ENCODE peak calls at places on chromosomes 5 and 9, in nine cellular contexts. V is mesothelial cell of epicardium, Z is ovary, A is foreskin keratinocyte, X is adrenal gland, B is kidney, L is endothelial cell of umbilical vein, R is A549, O is CD14-positive monocyte. C is an unnamed sample.

GRCh38 chr9:4297151-4297794 is 2.6 kb downstream of the GLIS3 start:
- DNase-seq in V (no peak), Z (peak), X (peak), B (peak), L (peak), O (peak), A (peak), R (peak), C (no peak)

GRCh38 chr5:131242728-131243255 is 21.1 kb upstream of the CDC42SE2 start:
- DNase-seq in R (no peak), V (no peak), L (peak), X (no peak), B (no peak), O (no peak), Z (no peak), A (peak), C (no peak)

GRCh38 chr9:98795295-98795955 is 930 bp downstream of the ANKS6 start:
- DNase-seq in O (no peak), V (no peak), B (no peak), L (no peak), Z (no peak), A (no peak), R (no peak), X (no peak), C (no peak)

GRCh38 chr5:1521671-1522600 is 1.8 kb downstream of the LPCAT1 start:
- DNase-seq in O (peak), X (peak), Z (peak), V (peak), L (peak), A (no peak), B (peak), R (no peak), C (peak)

GRCh38 chr5:3310551-3311340 is 284.9 kb upstream of the IRX1 start:
- DNase-seq in R (no peak), X (no peak), V (peak), Z (no peak), L (no peak), A (peak), B (peak), O (no peak), C (no peak)

GRCh38 chr5:54229041-54229780 is 81.2 kb downstream of the ARL15 start:
- DNase-seq in R (peak), L (peak), A (peak), O (no peak), Z (peak), B (peak), X (peak), V (peak), C (peak)

GRCh38 chr5:37756248-37756647 is 83.6 kb downstream of the GDNF start:
- DNase-seq in R (no peak), V (no peak), O (no peak), B (no peak), L (no peak), Z (no peak), A (no peak), X (no peak), C (no peak)

GRCh38 chr5:60312098-60312497 is 387.9 kb downstream of the DEPDC1B start:
- DNase-seq in X (no peak), R (no peak), V (no peak), O (no peak), B (no peak), A (no peak), L (no peak), Z (no peak), C (no peak)

GRCh38 chr5:73862796-73863195 is 236.8 kb downstream of the ARHGEF28 start:
- DNase-seq in L (no peak), B (no peak), A (no peak), V (no peak), Z (no peak), O (no peak), X (no peak), R (no peak), C (no peak)

GRCh38 chr9:129496187-129497063 is 124.5 kb downstream of the C9orf50 start:
- DNase-seq in V (peak), B (peak), X (peak), O (peak), L (peak), Z (peak), R (peak), A (peak), C (peak)

GRCh38 chr5:172556971-172557461 is 84.0 kb upstream of the NEURL1B start:
- DNase-seq in B (peak), V (no peak), X (peak), O (no peak), L (no peak), Z (peak), A (no peak), R (no peak), C (no peak)

GRCh38 chr5:137128012-137128411 is 371.1 kb downstream of the SPOCK1 start:
- DNase-seq in X (no peak), B (no peak), V (no peak), O (no peak), R (no peak), L (no peak), A (no peak), Z (no peak), C (no peak)

GRCh38 chr5:147303251-147303650 is 68.4 kb downstream of the STK32A start:
- DNase-seq in R (no peak), Z (no peak), L (peak), B (no peak), V (no peak), O (no peak), X (no peak), A (no peak), C (no peak)

GRCh38 chr5:53091304-53091703 is 18.3 kb downstream of the MOCS2 start:
- DNase-seq in L (peak), V (no peak), O (no peak), A (no peak), X (no peak), Z (no peak), R (no peak), B (no peak), C (no peak)

GRCh38 chr5:9544502-9545300 is 1.2 kb downstream of the SEMA5A start:
- DNase-seq in X (peak), O (no peak), B (peak), A (peak), V (peak), R (peak), L (peak), Z (peak), C (no peak)

GRCh38 chr9:105157178-105157583 is 87.3 kb upstream of the SLC44A1 start:
- DNase-seq in R (peak), X (peak), V (no peak), B (no peak), L (peak), O (peak), A (no peak), Z (peak), C (no peak)

GRCh38 chr5:57341380-57341979 is 141.1 kb downstream of the ACTBL2 start:
- DNase-seq in A (no peak), L (no peak), R (no peak), X (no peak), B (no peak), O (no peak), V (no peak), Z (no peak), C (no peak)

GRCh38 chr5:141199359-141200235 is at the start of gene PCDHB11:
- DNase-seq in V (no peak), O (no peak), A (no peak), L (peak), B (no peak), Z (no peak), R (peak), X (no peak), C (no peak)

GRCh38 chr9:135136991-135137390 is 49.5 kb downstream of the OLFM1 start:
- DNase-seq in X (no peak), L (no peak), A (no peak), B (no peak), V (no peak), Z (no peak), O (no peak), R (no peak), C (no peak)

GRCh38 chr5:120293796-120294195 is 170.3 kb upstream of the PRR16 start:
- DNase-seq in V (no peak), A (peak), Z (no peak), X (no peak), L (no peak), O (no peak), B (no peak), R (no peak), C (no peak)

GRCh38 chr5:90767710-90768109 is 209.1 kb downstream of the ADGRV1 start:
- DNase-seq in Z (no peak), R (no peak), O (no peak), X (no peak), L (no peak), A (no peak), V (no peak), B (no peak), C (no peak)

GRCh38 chr5:68460147-68460760 is 244.7 kb downstream of the PIK3R1 start:
- DNase-seq in A (no peak), O (no peak), Z (no peak), B (no peak), R (peak), L (peak), X (peak), V (no peak), C (no peak)

GRCh38 chr5:107853696-107854095 is 183.0 kb upstream of the EFNA5 start:
- DNase-seq in V (no peak), A (no peak), B (no peak), R (no peak), L (no peak), O (no peak), Z (no peak), X (no peak), C (no peak)

GRCh38 chr9:114551750-114552685 is 35.6 kb upstream of the ATP6V1G1 start:
- DNase-seq in R (peak), L (peak), O (peak), B (peak), X (peak), V (no peak), A (peak), Z (peak), C (no peak)

GRCh38 chr5:34740306-34740891 is 84.3 kb downstream of the RAI14 start:
- DNase-seq in O (no peak), X (peak), R (no peak), V (no peak), A (no peak), B (peak), L (no peak), Z (no peak), C (no peak)
- TF ChIP-seq CTCF in O (no peak), X (peak), R (no peak), V (no peak), A (no peak), B (no peak), L (no peak), Z (no peak), C (no peak)

DNA sequence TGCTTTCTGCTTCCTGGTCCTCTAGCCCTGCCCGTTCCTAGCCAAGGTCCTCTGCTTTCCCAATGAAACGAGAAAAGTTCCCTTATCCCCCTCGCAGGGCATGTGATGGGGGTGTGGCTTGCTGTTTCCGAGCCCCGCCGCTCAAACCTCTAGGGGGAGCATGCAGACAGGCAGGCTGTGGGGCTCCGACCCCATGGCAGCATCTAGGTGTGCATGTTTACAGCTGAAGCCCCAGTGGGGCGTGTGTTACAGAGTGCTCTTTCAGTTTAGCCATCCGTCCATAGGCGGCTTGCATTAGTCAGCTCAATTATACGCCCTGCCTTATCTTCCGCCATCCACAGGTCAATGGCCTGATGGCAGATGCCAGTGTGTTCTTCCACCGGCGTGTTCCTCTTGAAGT is 48.3 kb upstream of the SPATA31E1 start:
- DNase-seq in X (no peak), B (no peak), A (no peak), O (no peak), R (no peak), Z (no peak), L (no peak), V (no peak), C (no peak)
- TF ChIP-seq CTCF in X (no peak), B (no peak), A (peak), O (no peak), R (no peak), Z (no peak), L (no peak), V (no peak), C (no peak)

DNA sequence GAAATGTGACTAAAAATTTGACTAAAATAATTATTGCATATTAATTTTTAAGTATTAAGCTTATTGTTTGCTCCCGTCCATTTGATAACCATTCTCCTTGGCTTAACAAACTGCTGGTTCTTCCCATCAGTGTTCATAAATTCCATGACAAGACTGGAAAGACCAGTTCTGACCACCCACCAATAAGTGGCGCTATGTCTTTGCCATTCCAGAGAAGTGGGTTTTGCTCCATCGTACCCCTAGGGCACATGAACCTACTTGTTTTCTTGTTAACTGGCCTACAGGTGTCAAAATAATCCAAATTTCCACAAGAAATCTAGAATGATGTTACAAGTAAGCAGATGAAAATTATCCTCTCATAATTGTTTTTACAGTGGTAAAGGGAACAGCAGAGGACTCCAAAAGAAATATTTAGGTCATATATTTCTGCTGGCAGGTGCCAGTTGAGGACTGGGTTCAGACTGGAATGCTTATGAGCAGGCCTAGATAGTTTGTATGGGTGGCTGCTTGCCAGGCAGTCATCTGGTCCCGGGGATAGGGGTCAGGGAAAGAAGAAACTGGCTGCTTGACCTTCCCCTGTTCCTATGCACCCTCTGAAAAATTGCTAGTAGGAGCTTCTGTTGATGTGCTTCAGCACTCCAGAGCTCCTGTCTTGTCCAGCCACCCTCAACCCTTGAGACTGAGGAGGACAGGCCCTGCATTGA is 283.1 kb upstream of the ADAMTSL1 start:
- DNase-seq in R (no peak), L (no peak), O (no peak), Z (no peak), X (no peak), B (no peak), V (no peak), A (no peak), C (no peak)
- TF ChIP-seq CTCF in R (no peak), L (no peak), O (no peak), Z (no peak), X (no peak), B (no peak), V (no peak), A (peak), C (no peak)

GRCh38 chr5:75167345-75167744 is 69.3 kb downstream of the ANKRD31 start:
- DNase-seq in V (no peak), Z (no peak), X (no peak), B (no peak), A (no peak), O (no peak), L (no peak), R (peak), C (no peak)
- TF ChIP-seq CTCF in V (peak), Z (no peak), X (no peak), B (no peak), A (peak), O (no peak), L (no peak), R (no peak), C (no peak)

GRCh38 chr5:178360926-178361235 is 128.3 kb upstream of the PHYKPL start:
- DNase-seq in Z (no peak), A (no peak), B (no peak), L (no peak), R (no peak), O (no peak), X (no peak), V (no peak), C (no peak)
- TF ChIP-seq CTCF in Z (no peak), A (no peak), B (no peak), L (no peak), R (no peak), O (no peak), X (no peak), V (no peak), C (no peak)